ENCODE peak calls at places on chromosomes 4 and X, in ten cellular contexts. D, B, O, P, K, G, F, X, I and Y are unnamed samples.

GRCh38 chrX:16436348-16437188 is 213.4 kb upstream of the S100G start:
- DNase-seq in D (peak), F (no peak), K (peak), I (peak), G (peak), X (peak), O (peak), P (peak), B (peak), Y (peak)

GRCh38 chrX:72609313-72609712 is 36.7 kb upstream of the HDAC8 start:
- DNase-seq in B (no peak), K (no peak), P (peak), F (no peak), I (no peak), O (peak), D (no peak), X (no peak), G (no peak), Y (no peak)

GRCh38 chr4:164357957-164358356 is 396.0 kb upstream of the SMIM31 start:
- DNase-seq in X (no peak), G (no peak), P (no peak), O (no peak), I (no peak), F (no peak), D (no peak), K (peak), B (no peak), Y (no peak)

GRCh38 chr4:161813889-161814288 is 349.9 kb downstream of the FSTL5 start:
- DNase-seq in P (no peak), X (no peak), G (no peak), F (no peak), D (no peak), K (no peak), O (no peak), I (no peak), B (no peak), Y (no peak)

GRCh38 chrX:46125139-46125538 is 420.1 kb downstream of the ZNF674 start:
- DNase-seq in F (no peak), X (no peak), B (no peak), G (no peak), K (peak), P (no peak), I (no peak), O (peak), D (no peak), Y (no peak)

GRCh38 chr4:48033825-48034413 is 17.3 kb downstream of the NIPAL1 start:
- DNase-seq in G (no peak), I (no peak), P (peak), B (no peak), F (peak), D (no peak), O (no peak), K (peak), X (no peak), Y (no peak)

GRCh38 chr4:7618361-7618760 is 183.6 kb upstream of the PSAPL1 start:
- DNase-seq in O (no peak), B (no peak), G (no peak), X (no peak), D (no peak), F (no peak), I (no peak), P (no peak), K (no peak), Y (no peak)

GRCh38 chr4:39042365-39042764 is 10.2 kb upstream of the TMEM156 start:
- DNase-seq in G (no peak), D (peak), O (no peak), X (no peak), P (no peak), F (no peak), K (no peak), B (no peak), I (no peak), Y (no peak)

GRCh38 chr4:75902352-75902751 is at the start of gene PPEF2:
- DNase-seq in X (no peak), P (no peak), K (no peak), O (no peak), D (no peak), G (no peak), I (no peak), F (no peak), B (no peak), Y (no peak)

GRCh38 chr4:16521156-16521915 is 295.1 kb upstream of the TAPT1 start:
- DNase-seq in K (no peak), F (no peak), P (no peak), O (no peak), X (no peak), I (no peak), G (no peak), B (no peak), D (no peak), Y (no peak)

GRCh38 chrX:135295944-135296305 is 13.4 kb upstream of the ETDC start:
- DNase-seq in I (no peak), G (no peak), X (no peak), D (no peak), K (no peak), P (no peak), B (no peak), O (no peak), F (no peak), Y (no peak)

GRCh38 chr4:612749-613125 is 12.6 kb upstream of the PDE6B start:
- DNase-seq in B (no peak), O (no peak), X (no peak), I (no peak), G (no peak), F (no peak), D (no peak), P (no peak), K (no peak), Y (no peak)

GRCh38 chrX:35665311-35665710 is 132.8 kb upstream of the MAGEB16 start:
- DNase-seq in F (no peak), I (no peak), P (no peak), O (no peak), G (no peak), D (no peak), K (no peak), X (no peak), B (no peak), Y (no peak)

GRCh38 chr4:76896731-76897521 is 1.0 kb downstream of the SOWAHB start:
- DNase-seq in P (peak), I (no peak), B (no peak), X (peak), G (peak), F (peak), K (peak), D (no peak), O (peak), Y (no peak)

GRCh38 chrX:53631156-53631555 is 55.4 kb downstream of the HUWE1 start:
- DNase-seq in B (no peak), F (no peak), K (peak), P (no peak), I (no peak), O (no peak), G (no peak), X (no peak), D (no peak), Y (no peak)

GRCh38 chr4:80948995-80949394 is 81.5 kb upstream of the BMP3 start:
- DNase-seq in I (no peak), O (no peak), K (no peak), D (no peak), F (no peak), B (no peak), X (no peak), G (no peak), P (no peak), Y (no peak)

GRCh38 chr4:2075987-2076907 is 17.1 kb downstream of the NAT8L start:
- DNase-seq in D (no peak), K (no peak), P (no peak), I (no peak), X (peak), G (no peak), F (no peak), B (no peak), O (no peak), Y (no peak)

GRCh38 chr4:1029957-1030520 is 18.6 kb downstream of the FGFRL1 start:
- DNase-seq in X (no peak), B (no peak), F (no peak), G (no peak), I (no peak), D (no peak), K (no peak), P (no peak), O (no peak), Y (no peak)

GRCh38 chr4:1851160-1851559 is 4.8 kb downstream of the LETM1 start:
- DNase-seq in P (no peak), F (no peak), B (no peak), D (no peak), X (no peak), I (no peak), O (no peak), G (no peak), K (no peak), Y (no peak)

GRCh38 chrX:84340981-84341380 is 153.0 kb upstream of the RPS6KA6 start:
- DNase-seq in P (no peak), F (no peak), O (no peak), D (no peak), B (no peak), I (no peak), X (no peak), G (no peak), K (peak), Y (no peak)

GRCh38 chr4:176302283-176303275 is 17.2 kb upstream of the SPCS3 start:
- DNase-seq in X (no peak), I (no peak), P (peak), O (peak), G (no peak), F (no peak), B (no peak), D (no peak), K (peak), Y (peak)

GRCh38 chr4:41406051-41406516 is 131.9 kb upstream of the LIMCH1 start:
- DNase-seq in D (no peak), X (no peak), F (no peak), P (peak), B (no peak), K (no peak), O (no peak), I (no peak), G (no peak), Y (no peak)